ENCODE peak calls at places on chromosome 5, in ten cellular contexts. G is astrocyte of the spinal cord; O is brain microvascular endothelial cell; D is psoas muscle; X is fibroblast of villous mesenchyme; T is ACHN; U is GDM1; P is COR-L47; C is CD4-positive, alpha-beta memory T cell; I is tibial artery. Z is an unnamed sample.

GRCh38 chr5:29720954-29721353 is 1472.5 kb upstream of the CDH6 start:
- DNase-seq in G (no peak), D (no peak), C (no peak), I (no peak), T (no peak), U (no peak), X (no peak), P (no peak), O (no peak), Z (no peak)

GRCh38 chr5:81354093-81354492 is 39.8 kb downstream of the ACOT12 start:
- DNase-seq in P (no peak), O (no peak), T (no peak), C (no peak), D (no peak), X (no peak), I (no peak), G (no peak), U (no peak), Z (no peak)

GRCh38 chr5:111954516-111955337 is 197.7 kb upstream of the NREP start:
- DNase-seq in C (no peak), P (no peak), U (no peak), G (peak), T (no peak), I (no peak), O (peak), D (no peak), X (no peak), Z (no peak)

GRCh38 chr5:16461782-16462181 is 3.8 kb downstream of the ZNF622 start:
- DNase-seq in P (no peak), C (no peak), G (peak), X (peak), O (peak), I (no peak), D (no peak), T (peak), U (no peak), Z (peak)

GRCh38 chr5:142611154-142611553 is 74.7 kb downstream of the FGF1 start:
- DNase-seq in C (peak), O (peak), X (peak), D (peak), T (peak), P (peak), I (peak), U (peak), G (peak), Z (no peak)

GRCh38 chr5:91229031-91229623 is 154.0 kb downstream of the ARRDC3 start:
- DNase-seq in X (no peak), I (no peak), G (no peak), P (no peak), O (no peak), U (no peak), T (no peak), D (no peak), C (no peak), Z (no peak)

GRCh38 chr5:149664083-149664482 is 66.0 kb upstream of the PPARGC1B start:
- DNase-seq in T (no peak), D (no peak), G (no peak), P (no peak), I (no peak), O (no peak), U (no peak), X (no peak), C (no peak), Z (no peak)

GRCh38 chr5:53549792-53550191 is 10.6 kb upstream of the NDUFS4 start:
- DNase-seq in U (no peak), G (no peak), X (no peak), D (no peak), P (no peak), T (no peak), O (no peak), I (no peak), C (no peak), Z (no peak)

GRCh38 chr5:91219803-91220371 is 163.2 kb downstream of the ARRDC3 start:
- DNase-seq in X (no peak), U (peak), G (peak), D (no peak), I (no peak), P (no peak), T (peak), O (peak), C (no peak), Z (no peak)

GRCh38 chr5:1704676-1705075 is 95.0 kb downstream of the MRPL36 start:
- DNase-seq in X (no peak), I (peak), P (no peak), T (no peak), O (no peak), C (no peak), G (no peak), U (no peak), D (no peak), Z (no peak)

GRCh38 chr5:150118561-150119229 is 32.3 kb upstream of the CSF1R start:
- DNase-seq in O (no peak), U (no peak), G (no peak), D (no peak), P (no peak), I (no peak), X (no peak), C (no peak), T (no peak), Z (no peak)

GRCh38 chr5:180598797-180599589 is 7.7 kb upstream of the SCGB3A1 start:
- DNase-seq in U (no peak), P (no peak), G (no peak), I (peak), C (no peak), D (peak), X (no peak), T (no peak), O (no peak), Z (no peak)

GRCh38 chr5:32687167-32687831 is 23.8 kb upstream of the NPR3 start:
- DNase-seq in O (no peak), G (peak), X (no peak), D (no peak), T (no peak), C (no peak), I (no peak), P (peak), U (no peak), Z (peak)

Z was measured in retinal pigment epithelial cell.